ENCODE peak calls at places on chromosomes 2 and 18, in six cellular contexts. One of them, this sample, is unnamed.

GRCh38 chr18:69349912-69350597 is 50.6 kb upstream of the DOK6 start:
- DNase-seq in breast epithelium: no peak
- DNase-seq in GM12892: no peak
- DNase-seq in sigmoid colon: no peak
- DNase-seq in transverse colon: no peak
- DNase-seq in HepG2: peak
- DNase-seq in this sample: no peak

GRCh38 chr2:234974501-234975385 is 22.9 kb downstream of the SH3BP4 start:
- DNase-seq in breast epithelium: no peak
- DNase-seq in GM12892: no peak
- DNase-seq in sigmoid colon: no peak
- DNase-seq in transverse colon: peak
- DNase-seq in HepG2: no peak
- DNase-seq in this sample: no peak

GRCh38 chr18:36396190-36396589 is 98.7 kb downstream of the FHOD3 start:
- DNase-seq in breast epithelium: no peak
- DNase-seq in GM12892: no peak
- DNase-seq in sigmoid colon: no peak
- DNase-seq in transverse colon: no peak
- DNase-seq in HepG2: no peak
- DNase-seq in this sample: no peak

GRCh38 chr2:62112192-62112591 is 83.7 kb upstream of the B3GNT2 start:
- DNase-seq in breast epithelium: no peak
- DNase-seq in GM12892: no peak
- DNase-seq in sigmoid colon: no peak
- DNase-seq in transverse colon: no peak
- DNase-seq in HepG2: no peak
- DNase-seq in this sample: no peak

GRCh38 chr2:200077838-200078237 is 122.5 kb downstream of the MAIP1 start:
- DNase-seq in breast epithelium: no peak
- DNase-seq in GM12892: no peak
- DNase-seq in sigmoid colon: no peak
- DNase-seq in transverse colon: no peak
- DNase-seq in HepG2: no peak
- DNase-seq in this sample: no peak

GRCh38 chr2:236916181-236916580 is 169.5 kb upstream of the COPS8 start:
- DNase-seq in breast epithelium: no peak
- DNase-seq in GM12892: no peak
- DNase-seq in sigmoid colon: no peak
- DNase-seq in transverse colon: peak
- DNase-seq in HepG2: no peak
- DNase-seq in this sample: no peak

GRCh38 chr2:181058378-181059269 is 78.2 kb downstream of the UBE2E3 start:
- DNase-seq in breast epithelium: no peak
- DNase-seq in GM12892: no peak
- DNase-seq in sigmoid colon: no peak
- DNase-seq in transverse colon: peak
- DNase-seq in HepG2: peak
- DNase-seq in this sample: peak

GRCh38 chr2:229212241-229212640 is 58.8 kb downstream of the PID1 start:
- DNase-seq in breast epithelium: no peak
- DNase-seq in GM12892: no peak
- DNase-seq in sigmoid colon: no peak
- DNase-seq in transverse colon: no peak
- DNase-seq in HepG2: no peak
- DNase-seq in this sample: no peak

GRCh38 chr18:31046916-31047315 is 4.4 kb upstream of the DSC3 start:
- DNase-seq in breast epithelium: no peak
- DNase-seq in GM12892: no peak
- DNase-seq in sigmoid colon: no peak
- DNase-seq in transverse colon: no peak
- DNase-seq in HepG2: no peak
- DNase-seq in this sample: no peak

GRCh38 chr2:85776672-85777071 is 22.9 kb downstream of the ATOH8 start:
- DNase-seq in breast epithelium: no peak
- DNase-seq in GM12892: no peak
- DNase-seq in sigmoid colon: no peak
- DNase-seq in transverse colon: no peak
- DNase-seq in HepG2: no peak
- DNase-seq in this sample: no peak

GRCh38 chr2:85775406-85776381 is 21.9 kb downstream of the ATOH8 start:
- DNase-seq in breast epithelium: no peak
- DNase-seq in GM12892: no peak
- DNase-seq in sigmoid colon: no peak
- DNase-seq in transverse colon: no peak
- DNase-seq in HepG2: no peak
- DNase-seq in this sample: no peak

GRCh38 chr2:85779641-85780315 is 26.0 kb downstream of the ATOH8 start:
- DNase-seq in breast epithelium: no peak
- DNase-seq in GM12892: no peak
- DNase-seq in sigmoid colon: no peak
- DNase-seq in transverse colon: no peak
- DNase-seq in HepG2: no peak
- DNase-seq in this sample: no peak

GRCh38 chr2:85778646-85779364 is 25.0 kb downstream of the ATOH8 start:
- DNase-seq in breast epithelium: no peak
- DNase-seq in GM12892: no peak
- DNase-seq in sigmoid colon: no peak
- DNase-seq in transverse colon: no peak
- DNase-seq in HepG2: no peak
- DNase-seq in this sample: no peak

GRCh38 chr2:85777441-85777861 is 23.7 kb downstream of the ATOH8 start:
- DNase-seq in breast epithelium: no peak
- DNase-seq in GM12892: no peak
- DNase-seq in sigmoid colon: no peak
- DNase-seq in transverse colon: no peak
- DNase-seq in HepG2: peak
- DNase-seq in this sample: no peak
- TF ChIP-seq POLR2AphosphoS5 in breast epithelium: peak
- TF ChIP-seq POLR2AphosphoS5 in GM12892: no peak
- TF ChIP-seq POLR2AphosphoS5 in sigmoid colon: no peak
- TF ChIP-seq POLR2AphosphoS5 in transverse colon: no peak
- TF ChIP-seq POLR2AphosphoS5 in HepG2: no peak
- TF ChIP-seq POLR2AphosphoS5 in this sample: no peak

GRCh38 chr2:169768262-169768995 is 30.2 kb upstream of the SSB start:
- DNase-seq in breast epithelium: peak
- DNase-seq in GM12892: peak
- DNase-seq in sigmoid colon: no peak
- DNase-seq in transverse colon: peak
- DNase-seq in HepG2: no peak
- DNase-seq in this sample: no peak
- TF ChIP-seq POLR2AphosphoS5 in breast epithelium: no peak
- TF ChIP-seq POLR2AphosphoS5 in GM12892: no peak
- TF ChIP-seq POLR2AphosphoS5 in sigmoid colon: no peak
- TF ChIP-seq POLR2AphosphoS5 in transverse colon: no peak
- TF ChIP-seq POLR2AphosphoS5 in HepG2: no peak
- TF ChIP-seq POLR2AphosphoS5 in this sample: no peak

DNA sequence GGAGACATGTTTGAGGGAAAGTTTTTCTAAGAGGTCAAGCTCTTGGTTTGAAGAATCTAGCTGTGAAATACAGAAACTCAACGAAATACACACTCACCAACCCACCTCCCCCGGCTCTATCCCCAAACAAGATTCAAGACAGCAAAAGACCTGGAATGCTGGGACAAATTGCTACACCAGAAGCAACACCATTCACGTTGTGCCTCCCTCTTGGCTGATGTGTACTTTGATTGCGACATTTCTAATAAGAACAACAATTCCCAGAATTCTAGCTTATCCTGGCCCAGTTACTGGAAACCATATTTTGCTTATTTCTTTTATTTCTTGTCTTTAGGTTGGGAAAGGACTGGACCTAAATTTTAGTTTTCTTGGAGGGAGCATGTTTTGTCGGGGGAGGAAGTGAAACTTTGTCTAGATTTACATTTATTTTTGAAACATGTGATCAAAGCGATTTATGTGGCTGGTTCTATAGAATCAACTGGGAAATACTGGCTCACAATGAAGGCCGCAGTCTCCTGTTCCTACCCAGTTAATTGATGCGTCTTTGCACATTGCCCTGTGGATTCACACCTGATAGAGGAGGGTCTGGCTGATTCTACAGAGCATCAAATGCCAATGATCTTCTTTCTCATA is 29.6 kb upstream of the LPIN1 start:
- DNase-seq in breast epithelium: no peak
- DNase-seq in GM12892: no peak
- DNase-seq in sigmoid colon: no peak
- DNase-seq in transverse colon: no peak
- DNase-seq in HepG2: peak
- DNase-seq in this sample: no peak
- TF ChIP-seq POLR2AphosphoS5 in breast epithelium: no peak
- TF ChIP-seq POLR2AphosphoS5 in GM12892: no peak
- TF ChIP-seq POLR2AphosphoS5 in sigmoid colon: peak
- TF ChIP-seq POLR2AphosphoS5 in transverse colon: no peak
- TF ChIP-seq POLR2AphosphoS5 in HepG2: no peak
- TF ChIP-seq POLR2AphosphoS5 in this sample: no peak

DNA sequence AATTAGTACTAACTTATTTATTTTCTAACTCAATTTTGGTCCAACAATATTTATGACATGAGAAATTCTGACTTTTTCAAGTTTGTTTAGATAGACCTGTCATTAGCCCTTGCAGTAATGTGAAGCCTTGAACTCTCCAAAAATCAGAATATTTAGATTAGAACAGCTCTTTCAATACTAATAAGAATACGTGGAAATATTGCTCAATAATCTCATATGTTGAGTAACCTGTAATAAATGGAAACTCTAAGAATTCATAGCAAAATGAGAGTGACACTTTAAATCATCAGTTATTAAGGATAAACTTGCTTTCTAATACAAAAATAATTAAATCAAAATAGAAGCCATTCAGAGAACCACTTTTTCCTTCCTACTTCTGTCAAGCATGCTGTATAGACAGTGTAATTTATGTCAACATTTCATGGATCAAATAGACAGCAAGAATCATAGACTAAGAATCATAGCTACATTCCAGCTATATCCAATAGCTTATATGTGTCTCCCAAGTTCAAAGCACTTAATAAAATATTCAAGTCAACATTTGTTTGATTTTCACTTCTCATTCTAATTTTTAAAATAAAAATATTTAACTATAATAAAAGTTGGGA is 710.3 kb upstream of the SOX11 start:
- DNase-seq in breast epithelium: no peak
- DNase-seq in GM12892: no peak
- DNase-seq in sigmoid colon: no peak
- DNase-seq in transverse colon: no peak
- DNase-seq in HepG2: no peak
- DNase-seq in this sample: no peak
- TF ChIP-seq POLR2AphosphoS5 in breast epithelium: no peak
- TF ChIP-seq POLR2AphosphoS5 in GM12892: no peak
- TF ChIP-seq POLR2AphosphoS5 in sigmoid colon: no peak
- TF ChIP-seq POLR2AphosphoS5 in transverse colon: no peak
- TF ChIP-seq POLR2AphosphoS5 in HepG2: no peak
- TF ChIP-seq POLR2AphosphoS5 in this sample: no peak

GRCh38 chr2:42859006-42859552 is 66.7 kb upstream of the HAAO start:
- DNase-seq in breast epithelium: no peak
- DNase-seq in GM12892: peak
- DNase-seq in sigmoid colon: peak
- DNase-seq in transverse colon: peak
- DNase-seq in HepG2: peak
- DNase-seq in this sample: peak
- TF ChIP-seq POLR2AphosphoS5 in breast epithelium: no peak
- TF ChIP-seq POLR2AphosphoS5 in GM12892: no peak
- TF ChIP-seq POLR2AphosphoS5 in sigmoid colon: no peak
- TF ChIP-seq POLR2AphosphoS5 in transverse colon: no peak
- TF ChIP-seq POLR2AphosphoS5 in HepG2: no peak
- TF ChIP-seq POLR2AphosphoS5 in this sample: no peak

GRCh38 chr2:18559941-18560796 is at the start of gene RDH14:
- DNase-seq in breast epithelium: peak
- DNase-seq in GM12892: peak
- DNase-seq in sigmoid colon: peak
- DNase-seq in transverse colon: peak
- DNase-seq in HepG2: peak
- DNase-seq in this sample: peak
- TF ChIP-seq POLR2AphosphoS5 in breast epithelium: peak
- TF ChIP-seq POLR2AphosphoS5 in GM12892: no peak
- TF ChIP-seq POLR2AphosphoS5 in sigmoid colon: peak
- TF ChIP-seq POLR2AphosphoS5 in transverse colon: peak
- TF ChIP-seq POLR2AphosphoS5 in HepG2: no peak
- TF ChIP-seq POLR2AphosphoS5 in this sample: peak

GRCh38 chr18:58335223-58335622 is 291.2 kb downstream of the NEDD4L start:
- DNase-seq in breast epithelium: no peak
- DNase-seq in GM12892: no peak
- DNase-seq in sigmoid colon: no peak
- DNase-seq in transverse colon: no peak
- DNase-seq in HepG2: no peak
- DNase-seq in this sample: no peak
- TF ChIP-seq POLR2AphosphoS5 in breast epithelium: no peak
- TF ChIP-seq POLR2AphosphoS5 in GM12892: no peak
- TF ChIP-seq POLR2AphosphoS5 in sigmoid colon: no peak
- TF ChIP-seq POLR2AphosphoS5 in transverse colon: no peak
- TF ChIP-seq POLR2AphosphoS5 in HepG2: no peak
- TF ChIP-seq POLR2AphosphoS5 in this sample: no peak

GRCh38 chr2:128362889-128363228 is 44.2 kb upstream of the HS6ST1 start:
- DNase-seq in breast epithelium: peak
- DNase-seq in GM12892: no peak
- DNase-seq in sigmoid colon: peak
- DNase-seq in transverse colon: peak
- DNase-seq in HepG2: no peak
- DNase-seq in this sample: no peak
- TF ChIP-seq POLR2AphosphoS5 in breast epithelium: no peak
- TF ChIP-seq POLR2AphosphoS5 in GM12892: no peak
- TF ChIP-seq POLR2AphosphoS5 in sigmoid colon: no peak
- TF ChIP-seq POLR2AphosphoS5 in transverse colon: no peak
- TF ChIP-seq POLR2AphosphoS5 in HepG2: no peak
- TF ChIP-seq POLR2AphosphoS5 in this sample: no peak